ENCODE peak calls at places on chromosome 20, in six cellular contexts. E is GM12878, P is H1, L is HL-60, C is K562, T is HepG2. A is an unnamed sample.

GRCh38 chr20:60823001-60823649 is 428.9 kb upstream of the CDH4 start:
- DNase-seq in C (no peak), L (no peak), P (no peak), T (no peak), E (no peak), A (no peak)

GRCh38 chr20:4555188-4555893 is 166.4 kb upstream of the PRND start:
- DNase-seq in L (no peak), C (no peak), E (no peak), T (no peak), P (no peak), A (no peak)

GRCh38 chr20:1477896-1478490 is 11.3 kb upstream of the NSFL1C start:
- DNase-seq in P (no peak), T (no peak), C (no peak), L (no peak), E (no peak), A (no peak)

GRCh38 chr20:1810926-1811620 is 84.1 kb upstream of the SIRPA start:
- DNase-seq in E (no peak), L (peak), P (no peak), T (peak), C (no peak), A (no peak)

GRCh38 chr20:20214757-20215275 is 153.1 kb upstream of the INSM1 start:
- DNase-seq in L (no peak), T (no peak), C (no peak), P (no peak), E (no peak), A (no peak)

GRCh38 chr20:20593447-20594170 is 118.8 kb downstream of the RALGAPA2 start:
- DNase-seq in T (peak), E (no peak), L (peak), P (peak), C (peak), A (peak)

GRCh38 chr20:59032713-59033059 is 551 bp upstream of the ATP5F1E start:
- DNase-seq in C (no peak), L (no peak), P (no peak), E (no peak), T (peak), A (peak)

GRCh38 chr20:21156266-21156665 is 30.4 kb downstream of the KIZ start:
- DNase-seq in T (no peak), C (no peak), L (no peak), E (no peak), P (no peak), A (no peak)

GRCh38 chr20:22106308-22106938 is 401.0 kb downstream of the PAX1 start:
- DNase-seq in C (no peak), E (no peak), P (no peak), L (no peak), T (peak), A (peak)

GRCh38 chr20:10758446-10758845 is 84.6 kb upstream of the JAG1 start:
- DNase-seq in P (no peak), T (peak), C (no peak), L (no peak), E (no peak), A (no peak)

GRCh38 chr20:1122388-1123315 is 4.2 kb downstream of the PSMF1 start:
- DNase-seq in P (no peak), T (peak), L (peak), E (no peak), C (peak), A (no peak)

GRCh38 chr20:24235740-24236139 is 233.7 kb upstream of the SYNDIG1 start:
- DNase-seq in E (no peak), P (no peak), L (no peak), T (no peak), C (no peak), A (no peak)

GRCh38 chr20:35892871-35893270 is 61.4 kb downstream of the SCAND1 start:
- DNase-seq in E (no peak), P (no peak), T (no peak), C (no peak), L (no peak), A (no peak)

GRCh38 chr20:50126662-50127061 is 13.7 kb upstream of the UBE2V1 start:
- DNase-seq in C (no peak), T (no peak), P (no peak), L (no peak), E (no peak), A (no peak)

GRCh38 chr20:51305316-51306052 is 237.0 kb downstream of the NFATC2 start:
- DNase-seq in C (no peak), L (no peak), E (no peak), T (no peak), P (no peak), A (no peak)

GRCh38 chr20:48878849-48879248 is 42.7 kb upstream of the ARFGEF2 start:
- DNase-seq in L (no peak), C (no peak), P (no peak), E (no peak), T (no peak), A (no peak)

GRCh38 chr20:57824909-57825308 is 115.1 kb upstream of the PMEPA1 start:
- DNase-seq in L (no peak), E (no peak), T (no peak), P (no peak), C (no peak), A (no peak)

GRCh38 chr20:8330316-8330784 is 198.3 kb downstream of the PLCB1 start:
- DNase-seq in P (no peak), E (no peak), C (no peak), L (peak), T (no peak), A (no peak)

GRCh38 chr20:8334641-8335040 is 202.6 kb downstream of the PLCB1 start:
- DNase-seq in T (peak), E (no peak), P (no peak), C (no peak), L (no peak), A (no peak)

GRCh38 chr20:8335059-8335458 is 203.0 kb downstream of the PLCB1 start:
- DNase-seq in C (no peak), T (peak), L (no peak), P (no peak), E (no peak), A (no peak)

GRCh38 chr20:8331740-8332412 is 199.8 kb downstream of the PLCB1 start:
- DNase-seq in P (no peak), E (no peak), T (peak), L (no peak), C (no peak), A (no peak)

DNA sequence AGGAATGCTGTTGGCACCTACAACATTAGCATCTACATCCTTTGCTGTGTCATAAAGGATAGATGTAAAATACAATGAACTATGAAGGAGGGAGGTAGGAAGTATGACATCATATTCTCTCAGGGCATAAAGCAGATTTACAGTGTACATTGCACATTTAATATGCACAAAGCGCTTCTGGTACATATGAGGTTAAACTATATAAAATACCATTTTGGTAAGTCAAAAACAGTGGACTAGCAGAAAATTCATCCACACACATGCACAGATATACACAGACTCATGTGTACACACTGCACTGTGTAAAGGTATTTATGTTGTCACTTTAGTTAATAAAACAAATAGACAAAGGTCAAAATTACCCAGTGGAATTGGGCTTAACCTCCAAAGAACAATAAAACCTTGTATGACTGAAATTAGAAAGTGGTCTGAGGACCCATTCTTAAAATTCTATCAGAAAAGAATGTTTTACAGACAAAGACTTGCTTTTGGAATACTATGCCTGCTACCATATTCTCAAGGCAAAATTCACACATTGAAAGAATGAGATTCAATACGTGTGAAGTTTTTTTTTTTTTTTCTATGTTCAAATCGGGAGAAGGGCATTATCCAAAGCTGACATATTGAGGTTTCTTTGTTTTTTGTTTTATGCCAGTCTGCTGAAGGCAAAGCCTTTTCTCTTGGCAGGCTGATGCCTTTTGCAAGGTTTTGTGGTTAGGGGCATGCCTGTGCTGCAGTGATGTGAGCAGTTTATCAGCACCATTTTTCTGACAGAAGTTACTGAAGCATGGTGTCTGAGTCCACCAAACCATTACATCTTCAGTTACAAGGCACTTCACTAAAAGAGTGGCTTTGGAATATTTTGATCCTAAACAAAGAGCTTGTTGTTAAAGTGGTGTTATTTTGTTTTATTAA is 199.0 kb downstream of the PLCB1 start:
- DNase-seq in E (no peak), L (peak), C (no peak), T (peak), P (no peak), A (no peak)
- TF ChIP-seq GABPA in E (no peak), L (no peak), C (no peak), T (no peak), P (no peak), A (no peak)

GRCh38 chr20:38208523-38208922 is 43.5 kb upstream of the TGM2 start:
- DNase-seq in C (no peak), T (no peak), L (no peak), P (no peak), E (no peak), A (no peak)

GRCh38 chr20:38211200-38212097 is 46.4 kb upstream of the TGM2 start:
- DNase-seq in T (no peak), P (no peak), L (no peak), E (no peak), C (no peak), A (no peak)

GRCh38 chr20:38209054-38209675 is 44.1 kb upstream of the TGM2 start:
- DNase-seq in E (no peak), T (no peak), P (no peak), L (no peak), C (no peak), A (no peak)

GRCh38 chr20:38210741-38211140 is 45.7 kb upstream of the TGM2 start:
- DNase-seq in C (no peak), E (no peak), P (no peak), T (no peak), L (no peak), A (no peak)

GRCh38 chr20:38209736-38210405 is 44.8 kb upstream of the TGM2 start:
- DNase-seq in L (no peak), T (no peak), P (no peak), E (no peak), C (no peak), A (no peak)
- TF ChIP-seq GABPA in L (no peak), T (no peak), P (no peak), E (no peak), C (no peak), A (no peak)

GRCh38 chr20:62370115-62370806 is 3.1 kb upstream of the LAMA5 start:
- DNase-seq in T (no peak), L (no peak), C (peak), P (no peak), E (no peak), A (no peak)

GRCh38 chr20:62374431-62375152 is 7.5 kb upstream of the LAMA5 start:
- DNase-seq in L (no peak), T (no peak), P (no peak), C (no peak), E (no peak), A (peak)

GRCh38 chr20:62370807-62371587 is 3.9 kb upstream of the LAMA5 start:
- DNase-seq in C (no peak), L (no peak), T (peak), E (no peak), P (no peak), A (no peak)

GRCh38 chr20:62371588-62372041 is 4.5 kb upstream of the LAMA5 start:
- DNase-seq in E (no peak), P (no peak), L (no peak), T (no peak), C (no peak), A (no peak)

DNA sequence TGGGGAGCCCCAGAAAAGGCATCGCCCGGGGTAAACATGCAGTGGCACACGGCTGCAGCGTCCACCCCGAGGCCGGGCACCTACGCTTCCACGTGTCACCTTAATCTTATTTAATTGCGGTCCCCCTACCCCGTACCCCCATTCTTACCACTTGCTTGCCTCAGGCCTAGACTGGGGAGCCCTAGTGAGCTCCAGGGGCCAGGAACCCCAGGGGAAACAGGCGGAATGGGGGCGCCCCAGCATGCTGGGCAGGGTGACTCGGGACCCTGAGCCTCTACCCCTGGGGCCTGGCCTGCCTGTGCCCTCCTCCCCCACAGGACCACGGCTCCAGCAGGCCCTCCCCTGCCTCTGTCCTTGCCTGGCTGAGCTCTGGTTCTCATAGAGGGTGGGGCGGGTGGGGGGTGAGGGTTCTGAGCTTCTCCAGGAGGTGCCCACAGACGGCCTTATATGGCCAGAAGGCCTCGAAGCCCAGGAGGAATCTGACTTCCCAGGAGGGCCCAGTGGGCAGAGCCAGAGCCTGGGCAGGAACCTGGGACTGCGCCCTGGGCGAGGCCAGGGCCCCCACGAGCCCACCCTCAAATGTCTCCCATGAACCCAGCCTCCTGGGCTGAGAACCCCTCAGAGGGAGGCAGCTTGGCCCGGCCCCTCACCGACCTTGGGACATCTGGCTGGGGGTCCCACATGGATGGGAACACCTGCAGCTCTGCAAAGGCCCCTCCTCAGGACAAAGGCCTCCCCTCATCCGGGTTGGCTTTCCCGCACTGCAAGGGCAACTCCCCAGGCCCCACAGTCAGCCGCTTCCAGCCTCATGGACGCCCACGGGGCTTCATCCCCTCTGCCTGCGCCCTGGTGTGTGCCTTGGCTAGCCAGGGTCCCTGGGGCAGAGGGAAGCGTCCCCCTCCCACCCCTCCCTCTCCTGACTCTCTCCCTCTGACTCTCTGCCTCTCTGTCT is 5.2 kb upstream of the LAMA5 start:
- DNase-seq in L (no peak), P (no peak), E (no peak), T (no peak), C (no peak), A (no peak)
- TF ChIP-seq GABPA in L (no peak), P (no peak), E (no peak), T (no peak), C (no peak), A (no peak)

DNA sequence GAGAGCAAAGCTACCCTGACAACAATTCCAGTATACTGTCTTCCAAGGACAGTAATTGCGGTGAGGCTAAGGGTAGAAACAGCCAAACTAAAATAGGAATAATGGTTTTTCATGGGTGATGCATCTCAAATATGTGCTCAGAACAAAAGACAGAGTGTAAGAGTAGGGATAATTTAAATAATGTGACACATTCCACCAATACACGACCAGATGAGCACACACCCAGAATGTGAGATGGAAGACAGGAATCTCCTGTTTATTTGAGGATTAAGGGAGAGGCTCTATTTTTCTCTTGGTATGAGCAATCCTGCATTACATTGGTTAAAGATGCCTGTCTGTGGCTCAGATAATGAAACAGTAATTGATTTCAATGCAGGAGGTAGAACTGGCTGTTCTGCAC is 292.9 kb upstream of the ZFP64 start:
- DNase-seq in C (no peak), T (no peak), E (no peak), L (no peak), P (no peak), A (no peak)
- TF ChIP-seq GABPA in C (no peak), T (no peak), E (no peak), L (no peak), P (no peak), A (no peak)

GRCh38 chr20:56393653-56394052 is 1.2 kb downstream of the CSTF1 start:
- DNase-seq in P (no peak), T (no peak), L (no peak), C (no peak), E (no peak), A (no peak)

GRCh38 chr20:56395166-56395565 is 2.7 kb downstream of the CSTF1 start:
- DNase-seq in E (no peak), P (no peak), C (no peak), L (no peak), T (no peak), A (no peak)

GRCh38 chr20:56392282-56393132 is at the start of gene CSTF1:
- DNase-seq in E (peak), P (peak), T (peak), C (peak), L (peak), A (peak)

GRCh38 chr20:56391596-56392281 is at the start of gene AURKA:
- DNase-seq in L (no peak), T (peak), P (no peak), C (no peak), E (no peak), A (no peak)

GRCh38 chr20:56393133-56393472 is 658 bp downstream of the CSTF1 start:
- DNase-seq in L (no peak), C (no peak), P (no peak), E (no peak), T (no peak), A (peak)
- TF ChIP-seq GABPA in L (peak), C (no peak), P (no peak), E (peak), T (no peak), A (no peak)

GRCh38 chr20:52998268-52998667 is 26.1 kb downstream of the TSHZ2 start:
- DNase-seq in L (no peak), T (no peak), E (no peak), C (no peak), P (no peak), A (no peak)

GRCh38 chr20:52999040-52999439 is 26.9 kb downstream of the TSHZ2 start:
- DNase-seq in P (no peak), C (no peak), T (no peak), L (no peak), E (no peak), A (no peak)

GRCh38 chr20:52994184-52994970 is 22.2 kb downstream of the TSHZ2 start:
- DNase-seq in C (no peak), P (no peak), E (no peak), T (no peak), L (no peak), A (no peak)

GRCh38 chr20:52996130-52996529 is 24.0 kb downstream of the TSHZ2 start:
- DNase-seq in P (no peak), T (no peak), E (no peak), L (no peak), C (no peak), A (no peak)

DNA sequence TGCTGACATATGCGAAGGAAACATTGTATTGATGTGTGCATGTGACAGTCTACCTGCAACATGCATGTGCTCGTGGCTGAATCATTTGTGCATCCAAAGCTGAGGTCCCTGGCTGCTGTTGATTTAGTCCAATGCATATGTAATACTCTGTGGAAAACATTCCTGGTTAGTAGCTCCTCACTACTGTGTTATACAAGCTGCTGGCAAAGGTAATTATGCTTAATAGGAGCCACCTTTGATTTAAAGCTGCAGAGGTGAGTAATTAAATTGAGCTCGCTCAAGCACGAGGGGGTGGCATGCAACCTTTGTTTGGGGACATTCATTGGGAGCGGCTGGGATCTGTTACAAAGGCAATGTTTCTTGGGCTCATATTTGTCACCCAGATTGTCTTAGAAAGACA is 24.6 kb downstream of the TSHZ2 start:
- DNase-seq in L (no peak), C (no peak), T (no peak), P (no peak), E (no peak), A (no peak)
- TF ChIP-seq GABPA in L (no peak), C (no peak), T (no peak), P (no peak), E (no peak), A (no peak)

GRCh38 chr20:34037121-34037520 is 43.4 kb downstream of the RALY start:
- DNase-seq in P (no peak), C (peak), T (no peak), L (peak), E (no peak), A (no peak)
- TF ChIP-seq GABPA in P (no peak), C (peak), T (no peak), L (no peak), E (no peak), A (no peak)